ENCODE peak calls at places on chromosomes 12 and 14, in four cellular contexts. O, C, S and B are unnamed samples.

GRCh38 chr12:54401127-54401526 is 16.6 kb upstream of the ZNF385A start:
- DNase-seq in S (no peak), C (no peak), O (no peak), B (no peak)

GRCh38 chr14:87712386-87713113 is 280.4 kb downstream of the GALC start:
- DNase-seq in S (no peak), O (no peak), C (no peak), B (no peak)

GRCh38 chr12:110223777-110224378 is 57.2 kb upstream of the ATP2A2 start:
- DNase-seq in O (peak), S (no peak), C (no peak), B (no peak)

GRCh38 chr12:30977537-30978349 is 51.2 kb downstream of the TSPAN11 start:
- DNase-seq in C (no peak), O (no peak), S (no peak), B (no peak)

GRCh38 chr12:132856581-132856980 is 27.9 kb upstream of the GOLGA3 start:
- DNase-seq in C (no peak), O (no peak), S (no peak), B (no peak)

GRCh38 chr12:105418232-105418631 is 87.7 kb downstream of the C12orf75 start:
- DNase-seq in S (peak), C (no peak), O (peak), B (peak)

GRCh38 chr14:54364555-54365415 is 32.0 kb upstream of the CDKN3 start:
- DNase-seq in S (no peak), C (no peak), O (peak), B (peak)

GRCh38 chr12:96810477-96810876 is 96.6 kb upstream of the NEDD1 start:
- DNase-seq in C (no peak), O (no peak), S (no peak), B (no peak)

GRCh38 chr14:104544362-104544761 is 35.2 kb upstream of the C14orf180 start:
- DNase-seq in S (no peak), C (no peak), O (no peak), B (no peak)

GRCh38 chr12:94849411-94849976 is 154.0 kb downstream of the NDUFA12 start:
- DNase-seq in S (no peak), O (no peak), C (no peak), B (no peak)

GRCh38 chr12:50344775-50345174 is 51.6 kb downstream of the FAM186A start:
- DNase-seq in O (no peak), C (no peak), S (no peak), B (no peak)

GRCh38 chr12:53383258-53383657 is 3.3 kb downstream of the SP1 start:
- DNase-seq in C (no peak), S (no peak), O (no peak), B (no peak)

GRCh38 chr12:91986084-91986483 is 159.6 kb downstream of the BTG1 start:
- DNase-seq in C (no peak), O (no peak), S (no peak), B (no peak)

GRCh38 chr12:108582509-108582908 is 15.4 kb downstream of the TMEM119 start:
- DNase-seq in S (no peak), O (no peak), C (no peak), B (no peak)

GRCh38 chr14:95189400-95190162 is 32.3 kb upstream of the DICER1 start:
- DNase-seq in C (no peak), S (no peak), O (peak), B (no peak)

GRCh38 chr14:93375673-93376156 is 28.7 kb downstream of the COX8C start:
- DNase-seq in C (peak), O (no peak), S (no peak), B (no peak)

GRCh38 chr14:90628825-90629224 is 187.4 kb downstream of the TTC7B start:
- DNase-seq in C (no peak), S (no peak), O (no peak), B (no peak)

GRCh38 chr12:28879379-28879778 is 269.7 kb upstream of the FAR2 start:
- DNase-seq in C (no peak), O (no peak), S (no peak), B (no peak)

GRCh38 chr12:120830052-120830940 is 73.9 kb downstream of the SPPL3 start:
- DNase-seq in O (peak), S (no peak), C (no peak), B (no peak)

GRCh38 chr12:85951823-85952222 is 77.7 kb downstream of the NTS start:
- DNase-seq in C (peak), O (peak), S (no peak), B (peak)

GRCh38 chr12:32828552-32828951 is 68.0 kb downstream of the PKP2 start:
- DNase-seq in C (no peak), S (no peak), O (peak), B (no peak)

GRCh38 chr12:119176267-119177055 is 2.3 kb upstream of the HSPB8 start:
- DNase-seq in O (peak), S (peak), C (no peak), B (peak)

GRCh38 chr12:49515266-49515665 is 23.6 kb upstream of the KCNH3 start:
- DNase-seq in S (peak), O (peak), C (peak), B (peak)

GRCh38 chr12:64824500-64825142 is at the start of gene TBC1D30:
- DNase-seq in O (peak), S (no peak), C (peak), B (peak)

GRCh38 chr14:65462411-65462810 is 49.9 kb downstream of the FUT8 start:
- DNase-seq in O (no peak), C (peak), S (peak), B (peak)

GRCh38 chr12:56387152-56387551 is 24.5 kb upstream of the APOF start:
- DNase-seq in O (peak), S (peak), C (peak), B (peak)

GRCh38 chr12:64240781-64241180 is 18.7 kb upstream of the KICS2 start:
- DNase-seq in C (no peak), S (no peak), O (no peak), B (no peak)

GRCh38 chr12:94208433-94208921 is 60.1 kb downstream of the PLXNC1 start:
- DNase-seq in C (no peak), S (no peak), O (no peak), B (no peak)

GRCh38 chr14:99792551-99793212 is 531 bp upstream of the EML1 start:
- DNase-seq in S (no peak), C (no peak), O (peak), B (peak)

GRCh38 chr12:109309441-109310246 is 560 bp upstream of the FOXN4 start:
- DNase-seq in S (no peak), C (peak), O (no peak), B (no peak)

GRCh38 chr12:109087250-109087649 is 6.0 kb downstream of the ALKBH2 start:
- DNase-seq in O (no peak), C (no peak), S (no peak), B (no peak)

GRCh38 chr14:44149597-44149996 is 357.5 kb downstream of the FSCB start:
- DNase-seq in C (peak), O (peak), S (no peak), B (no peak)

GRCh38 chr14:104885031-104885972 is 20.2 kb downstream of the CEP170B start:
- DNase-seq in O (no peak), S (no peak), C (peak), B (no peak)

GRCh38 chr12:109462868-109463692 is 14.0 kb downstream of the KCTD10 start:
- DNase-seq in O (peak), S (peak), C (peak), B (peak)

GRCh38 chr12:56995201-56995929 is 11.0 kb downstream of the ZBTB39 start:
- DNase-seq in C (no peak), S (no peak), O (no peak), B (no peak)

GRCh38 chr14:93035917-93036651 is 79.6 kb downstream of the ITPK1 start:
- DNase-seq in C (peak), S (no peak), O (peak), B (peak)

GRCh38 chr14:44873536-44873935 is 88.2 kb downstream of the KLHL28 start:
- DNase-seq in C (no peak), O (no peak), S (no peak), B (no peak)

GRCh38 chr12:86669010-86669409 is 412.8 kb upstream of the MGAT4C start:
- DNase-seq in C (no peak), O (no peak), S (no peak), B (no peak)

DNA sequence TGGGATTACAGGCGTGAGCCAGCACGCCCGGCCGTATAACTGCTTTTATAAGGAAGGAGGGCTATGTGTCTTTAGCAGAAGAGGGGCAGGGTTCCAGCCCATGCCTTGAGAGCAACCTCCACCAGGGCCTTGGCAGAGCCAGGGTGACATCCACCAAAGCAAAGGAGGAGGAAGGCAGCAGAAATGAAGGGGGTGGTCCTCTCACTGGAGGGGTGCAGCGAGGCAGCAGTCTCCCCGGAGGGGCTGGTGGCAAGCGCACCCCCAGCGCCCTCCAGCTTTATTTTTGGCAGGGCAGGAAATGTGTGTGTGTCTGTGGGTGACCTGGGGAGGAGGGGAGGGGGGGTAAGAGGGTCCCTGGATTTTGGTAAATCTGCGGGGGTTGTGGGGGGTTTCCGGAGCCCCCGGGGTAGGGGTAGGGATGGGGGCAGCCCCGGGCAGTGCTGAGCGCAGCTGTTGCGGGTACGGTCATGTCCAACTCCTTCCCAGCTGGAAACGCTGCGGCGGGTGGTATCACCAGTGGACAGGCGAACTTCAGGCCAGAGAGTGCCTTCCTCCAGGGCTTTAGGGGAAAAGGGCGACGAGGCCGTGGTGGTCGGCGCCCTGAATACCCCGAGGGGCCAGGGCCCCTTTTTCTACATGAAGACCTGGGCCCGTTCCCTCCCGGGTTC is 55.0 kb downstream of the FOS start:
- DNase-seq in O (no peak), S (no peak), C (peak), B (no peak)
- TF ChIP-seq CTCF in O (no peak), S (no peak), C (no peak), B (no peak)

GRCh38 chr12:19546027-19546426 is 106.7 kb downstream of the AEBP2 start:
- DNase-seq in C (no peak), S (no peak), O (peak), B (peak)
- H3K4me3 ChIP-seq in C (no peak), S (no peak), O (no peak), B (no peak)

GRCh38 chr12:14257734-14258467 is 107.6 kb upstream of the ATF7IP start:
- DNase-seq in O (peak), S (peak), C (peak), B (peak)
- TF ChIP-seq CTCF in O (no peak), S (no peak), C (no peak), B (peak)

GRCh38 chr14:101812071-101812470 is 50.6 kb downstream of the PPP2R5C start:
- DNase-seq in C (no peak), O (no peak), S (no peak), B (no peak)
- H3K4me3 ChIP-seq in C (peak), O (no peak), S (no peak), B (no peak)

GRCh38 chr14:83994020-83994419 is 1535.9 kb upstream of the FLRT2 start:
- DNase-seq in C (no peak), O (peak), S (peak), B (peak)

GRCh38 chr14:83993545-83993944 is 1536.4 kb upstream of the FLRT2 start:
- DNase-seq in O (no peak), C (no peak), S (no peak), B (peak)

GRCh38 chr14:83991666-83992065 is 1538.3 kb upstream of the FLRT2 start:
- DNase-seq in S (no peak), O (no peak), C (no peak), B (no peak)

GRCh38 chr14:83992857-83993256 is 1537.1 kb upstream of the FLRT2 start:
- DNase-seq in S (no peak), O (no peak), C (peak), B (peak)

GRCh38 chr14:83988274-83988673 is 1541.7 kb upstream of the FLRT2 start:
- DNase-seq in C (peak), O (peak), S (no peak), B (peak)
- TF ChIP-seq CTCF in C (peak), O (peak), S (no peak), B (peak)

DNA sequence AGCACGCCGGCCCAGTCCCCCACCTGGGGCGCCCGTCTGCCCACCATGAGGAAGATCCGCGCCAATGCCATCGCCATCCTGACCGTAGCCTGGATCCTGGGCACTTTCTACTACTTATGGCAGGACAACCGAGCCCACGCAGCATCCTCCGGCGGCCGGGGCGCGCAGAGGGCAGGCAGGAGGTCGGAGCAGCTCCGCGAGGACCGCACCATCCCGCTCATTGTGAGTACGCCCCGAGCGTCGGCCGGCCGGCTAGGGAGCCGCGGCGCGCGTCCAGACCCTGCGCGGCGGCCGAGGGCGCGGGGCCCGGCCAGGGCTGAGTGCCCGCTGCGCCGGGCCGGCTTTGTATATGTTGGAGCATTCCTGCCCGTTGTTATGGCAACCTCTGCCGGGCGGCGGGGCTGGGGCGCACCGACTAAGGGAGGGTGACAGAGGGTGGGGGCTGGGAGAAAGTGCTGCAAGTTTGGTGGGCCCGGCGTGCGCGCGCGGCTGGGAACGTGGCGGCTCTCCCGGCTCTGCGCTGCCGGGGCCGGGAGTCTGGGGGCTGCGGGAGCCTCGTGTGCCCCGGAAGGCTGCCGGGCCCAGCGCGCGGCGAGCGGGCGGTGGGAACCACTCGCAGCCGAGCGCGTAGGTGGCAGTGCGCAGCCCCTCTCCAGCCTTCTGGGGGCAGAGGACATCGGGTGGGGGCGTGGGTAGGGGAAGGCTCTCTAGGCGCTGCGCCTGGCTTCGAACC is 454 bp downstream of the GALNT16 start:
- DNase-seq in C (no peak), S (no peak), O (peak), B (peak)
- H3K4me3 ChIP-seq in C (no peak), S (peak), O (peak), B (peak)

GRCh38 chr12:25924535-25925001 is 33.9 kb upstream of the RASSF8 start:
- DNase-seq in S (no peak), C (peak), O (no peak), B (no peak)
- TF ChIP-seq CTCF in S (no peak), C (no peak), O (no peak), B (no peak)

DNA sequence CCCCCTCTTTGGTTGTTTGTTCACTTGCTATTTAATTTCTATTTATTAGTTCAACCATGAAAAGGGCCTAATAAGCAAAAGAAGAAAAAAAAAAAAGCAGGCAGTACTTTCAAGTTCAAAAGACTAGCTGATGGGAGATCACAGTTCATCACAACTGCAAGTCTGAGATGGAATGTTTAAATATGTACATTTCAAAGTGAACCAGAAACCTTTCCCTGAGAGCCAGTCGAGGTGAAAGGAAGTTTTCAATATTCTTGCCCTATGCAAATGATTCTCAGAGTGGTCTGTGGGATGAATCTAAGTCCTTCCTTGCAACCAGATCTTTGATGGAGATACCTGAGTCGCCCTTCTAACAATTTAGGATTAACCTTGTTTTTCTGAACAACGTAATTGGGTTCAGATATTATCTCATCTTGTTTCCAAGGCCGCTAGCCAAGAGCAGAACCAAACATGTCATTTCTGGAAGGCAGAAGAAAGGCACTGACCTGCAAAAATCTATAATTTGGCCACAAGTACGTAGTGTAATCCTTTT is 171.3 kb upstream of the TMPO start:
- DNase-seq in S (no peak), C (no peak), O (no peak), B (no peak)
- H3K4me3 ChIP-seq in S (no peak), C (no peak), O (no peak), B (no peak)